ENCODE peak calls at places on chromosome 16, in six cellular contexts. J is AG08395, V is foreskin fibroblast, U is iPS-NIHi11, D is KG1, E is AG09319. O is an unnamed sample.

GRCh38 chr16:74450236-74450635 is 29.0 kb upstream of the CLEC18B start:
- DNase-seq in D (no peak), U (no peak), V (no peak), E (no peak), J (no peak), O (no peak)

GRCh38 chr16:11487289-11487688 is 99.4 kb downstream of the LITAF start:
- DNase-seq in D (no peak), J (no peak), V (no peak), E (no peak), U (no peak), O (no peak)

GRCh38 chr16:1019934-1020305 is 38.4 kb downstream of the SOX8 start:
- DNase-seq in J (peak), E (no peak), U (no peak), V (peak), D (no peak), O (no peak)

GRCh38 chr16:23229714-23230113 is 47.2 kb downstream of the SCNN1G start:
- DNase-seq in E (no peak), V (no peak), U (no peak), J (no peak), D (no peak), O (no peak)

GRCh38 chr16:82963653-82964052 is 336.9 kb downstream of the CDH13 start:
- DNase-seq in U (no peak), V (no peak), E (no peak), D (no peak), J (no peak), O (no peak)

GRCh38 chr16:67951485-67951884 is 7.6 kb upstream of the LCAT start:
- DNase-seq in D (no peak), E (no peak), V (no peak), J (no peak), U (no peak), O (no peak)

GRCh38 chr16:54030451-54030850 is 256.1 kb downstream of the IRX3 start:
- DNase-seq in J (no peak), U (no peak), D (no peak), E (no peak), V (no peak), O (no peak)

GRCh38 chr16:76729525-76729924 is 452.3 kb downstream of the CNTNAP4 start:
- DNase-seq in E (no peak), D (no peak), V (no peak), U (peak), J (no peak), O (peak)

GRCh38 chr16:16093625-16094332 is 129.5 kb downstream of the ABCC6 start:
- DNase-seq in J (no peak), U (peak), D (no peak), E (no peak), V (no peak), O (peak)

GRCh38 chr16:56691885-56692284 is 9.6 kb downstream of the MT1X start:
- DNase-seq in U (peak), V (no peak), E (no peak), D (no peak), J (peak), O (peak)

GRCh38 chr16:19691161-19691850 is 26.7 kb downstream of the KNOP1 start:
- DNase-seq in D (no peak), U (no peak), E (no peak), V (no peak), J (no peak), O (no peak)

GRCh38 chr16:84471966-84472365 is 32.5 kb downstream of the MEAK7 start:
- DNase-seq in D (no peak), U (no peak), J (no peak), E (no peak), V (no peak), O (no peak)

GRCh38 chr16:56953006-56953405 is 8.7 kb upstream of the CETP start:
- DNase-seq in D (no peak), U (no peak), J (no peak), E (no peak), V (no peak), O (no peak)

GRCh38 chr16:69329369-69330285 is 761 bp downstream of the PDF start:
- DNase-seq in E (no peak), J (peak), V (no peak), U (no peak), D (no peak), O (no peak)

GRCh38 chr16:56625140-56625942 is at the start of gene MT1E:
- DNase-seq in J (peak), V (peak), E (no peak), U (peak), D (no peak), O (peak)